ENCODE peak calls at places on chromosomes 13 and 19, in seven cellular contexts. B, J, Q, Y, O, U and S are unnamed samples.

GRCh38 chr13:72163671-72164070 is 296.7 kb upstream of the DACH1 start:
- DNase-seq in Q (no peak), J (no peak), U (peak; percentile 31), Y (no peak), O (no peak), B (no peak), S (no peak)

GRCh38 chr19:18121166-18121565 is 23.6 kb downstream of the MAST3 start:
- DNase-seq in Y (no peak), Q (no peak), B (no peak), U (no peak), J (no peak), O (no peak), S (no peak)

GRCh38 chr13:113153810-113154748 is 4.4 kb upstream of the PROZ start:
- DNase-seq in Y (peak; percentile 75), U (peak; percentile 39), O (peak; percentile 85), Q (peak; percentile 18), J (peak; percentile 66), B (peak; percentile 91), S (peak; percentile 64)

GRCh38 chr13:27024781-27025492 is 146.7 kb downstream of the USP12 start:
- DNase-seq in U (no peak), B (no peak), Y (no peak), O (no peak), Q (no peak), J (no peak), S (no peak)

GRCh38 chr13:42355118-42355840 is 83.3 kb downstream of the AKAP11 start:
- DNase-seq in Q (no peak), O (no peak), J (no peak), B (no peak), Y (no peak), U (no peak), S (peak; percentile 79)

GRCh38 chr13:77305276-77305675 is 21.6 kb downstream of the MYCBP2 start:
- DNase-seq in Y (no peak), B (no peak), U (no peak), O (no peak), Q (no peak), J (no peak), S (no peak)

GRCh38 chr19:34428549-34429285 is 536 bp downstream of the UBA2 start:
- DNase-seq in O (peak; percentile 52), U (peak; percentile 8), Y (no peak), J (no peak), Q (no peak), B (peak; percentile 86), S (no peak)

GRCh38 chr13:90230311-90230710 is 1117.2 kb upstream of the MIR17HG start:
- DNase-seq in B (no peak), O (no peak), J (no peak), U (no peak), Y (no peak), Q (no peak), S (no peak)

GRCh38 chr13:91513790-91514189 is 115.4 kb downstream of the GPC5 start:
- DNase-seq in Q (no peak), J (no peak), B (no peak), Y (no peak), O (no peak), U (no peak), S (no peak)

GRCh38 chr13:95624020-95624419 is 20.5 kb downstream of the DZIP1 start:
- DNase-seq in J (no peak), Y (no peak), U (peak; percentile 31), Q (peak; percentile 39), B (no peak), O (no peak), S (peak; percentile 29)

GRCh38 chr19:51417107-51417806 is at the start of gene SIGLEC10:
- DNase-seq in Q (no peak), U (no peak), O (peak; percentile 42), Y (peak; percentile 56), B (no peak), J (no peak), S (no peak)

GRCh38 chr13:111177803-111178389 is 62.8 kb downstream of the ARHGEF7 start:
- DNase-seq in Q (no peak), J (no peak), Y (no peak), U (peak; percentile 73), O (no peak), B (no peak), S (no peak)

GRCh38 chr19:48799358-48800300 is 11.2 kb downstream of the BCAT2 start:
- DNase-seq in Q (no peak), Y (no peak), O (no peak), B (no peak), U (no peak), J (no peak), S (no peak)

GRCh38 chr13:21849323-21849722 is 178.4 kb downstream of the FGF9 start:
- DNase-seq in J (no peak), O (no peak), B (no peak), U (no peak), Y (no peak), Q (peak; percentile 40), S (peak; percentile 32)

GRCh38 chr13:25738797-25739196 is 313.0 kb downstream of the SHISA2 start:
- DNase-seq in B (no peak), U (peak; percentile 8), O (no peak), Q (no peak), Y (no peak), J (no peak), S (no peak)

GRCh38 chr13:78700121-78700910 is 41.4 kb upstream of the OBI1 start:
- DNase-seq in O (no peak), J (no peak), Q (no peak), B (no peak), Y (no peak), U (peak; percentile 62), S (no peak)

GRCh38 chr19:42370068-42370520 is 20.0 kb downstream of the CNFN start:
- DNase-seq in O (no peak), J (no peak), Y (no peak), Q (no peak), B (no peak), U (no peak), S (no peak)

GRCh38 chr13:21124853-21125252 is 51.5 kb downstream of the SKA3 start:
- DNase-seq in B (no peak), Y (no peak), O (no peak), J (no peak), Q (no peak), U (peak; percentile 51), S (no peak)

GRCh38 chr13:35727881-35728280 is 251.4 kb upstream of the MAB21L1 start:
- DNase-seq in O (no peak), Q (no peak), U (no peak), Y (no peak), J (no peak), B (no peak), S (no peak)

GRCh38 chr13:39527961-39528720 is 74.9 kb downstream of the LHFPL6 start:
- DNase-seq in U (peak; percentile 95), B (no peak), J (no peak), Y (no peak), O (no peak), Q (peak; percentile 18), S (no peak)

GRCh38 chr13:76836311-76836710 is 49.9 kb downstream of the KCTD12 start:
- DNase-seq in Q (no peak), U (peak; percentile 73), J (no peak), Y (no peak), O (no peak), B (no peak), S (no peak)

GRCh38 chr19:15337202-15337601 is 4.9 kb upstream of the BRD4 start:
- DNase-seq in O (no peak), J (no peak), Q (no peak), Y (no peak), B (no peak), U (peak; percentile 52), S (no peak)

GRCh38 chr19:40136818-40137217 is 46.1 kb upstream of the ZNF780A start:
- DNase-seq in U (no peak), Y (no peak), Q (no peak), B (no peak), J (no peak), O (no peak), S (no peak)

GRCh38 chr19:40134866-40135265 is 44.1 kb upstream of the ZNF780A start:
- DNase-seq in Q (no peak), Y (no peak), B (no peak), J (no peak), U (no peak), O (no peak), S (no peak)

GRCh38 chr19:40129425-40129824 is 38.7 kb upstream of the ZNF780A start:
- DNase-seq in O (no peak), J (no peak), Q (no peak), B (no peak), Y (no peak), U (no peak), S (no peak)

GRCh38 chr19:40130013-40130412 is 39.3 kb upstream of the ZNF780A start:
- DNase-seq in Y (no peak), O (no peak), B (no peak), J (no peak), U (no peak), Q (no peak), S (no peak)

GRCh38 chr19:40133491-40133890 is 42.7 kb upstream of the ZNF780A start:
- DNase-seq in U (no peak), O (no peak), Y (no peak), Q (no peak), B (no peak), J (no peak), S (no peak)
- H3K4me3 ChIP-seq in U (no peak overlapping the region), O (no peak overlapping the region), Y (no peak overlapping the region), Q (no peak overlapping the region), B (no peak overlapping the region), J (no peak overlapping the region), S (no peak overlapping the region)

GRCh38 chr13:29847501-29847983 is 2.9 kb downstream of the UBL3 start:
- DNase-seq in J (no peak), U (peak; percentile 45), Y (no peak), B (no peak), O (no peak), Q (no peak), S (peak; percentile 6)
- H3K27ac ChIP-seq in J (peak overlapping the region; percentile 30), U (peak overlapping the region; percentile 74), Y (peak overlapping the region; percentile 56), B (peak overlapping the region; percentile 67), O (peak overlapping the region; percentile 74), Q (no peak overlapping the region), S (peak overlapping the region; percentile 63)

GRCh38 chr19:19515764-19516519 is at the start of gene NDUFA13:
- DNase-seq in B (peak; percentile 96), J (peak; percentile 90), Y (peak; percentile 94), Q (peak; percentile 85), O (peak; percentile 93), U (peak; percentile 80), S (peak; percentile 94)

GRCh38 chr19:19513671-19514070 is 1.7 kb downstream of the TSSK6 start:
- DNase-seq in J (no peak), U (no peak), B (no peak), Q (no peak), Y (no peak), O (no peak), S (no peak)

GRCh38 chr19:19514215-19514633 is 1.1 kb downstream of the TSSK6 start:
- DNase-seq in J (no peak), B (peak; percentile 85), Y (peak; percentile 49), O (peak; percentile 78), U (peak; percentile 33), Q (no peak), S (no peak)

GRCh38 chr19:19517235-19517619 is 1.2 kb downstream of the NDUFA13 start:
- DNase-seq in U (no peak), Y (no peak), B (no peak), O (no peak), Q (no peak), J (no peak), S (no peak)

GRCh38 chr19:19514881-19515763 is at the start of gene TSSK6:
- DNase-seq in J (no peak), B (peak; percentile 70), O (no peak), Y (no peak), U (no peak), Q (no peak), S (no peak)
- H3K4me3 ChIP-seq in J (peak within 1 kb of the TSS; percentile 86), B (peak within 1 kb of the TSS; percentile 76), O (peak within 1 kb of the TSS; percentile 82), Y (peak within 1 kb of the TSS; percentile 81), U (peak within 1 kb of the TSS; percentile 95), Q (peak within 1 kb of the TSS; percentile 69), S (peak within 1 kb of the TSS; percentile 96)

GRCh38 chr19:33375760-33376159 is 2.3 kb downstream of the CEBPG start:
- DNase-seq in J (no peak), U (peak; percentile 57), B (no peak), Y (no peak), Q (no peak), O (no peak), S (no peak)
- H3K27ac ChIP-seq in J (no peak overlapping the region), U (peak overlapping the region; percentile 31), B (peak overlapping the region; percentile 97), Y (no peak overlapping the region), Q (no peak overlapping the region), O (peak overlapping the region; percentile 98), S (no peak overlapping the region)